ENCODE peak calls at places on chromosomes 6 and 20, in ten cellular contexts. L is NCI-H460; E is smooth muscle cell of the brain vasculature; M is iPS DF 6.9; X is effector memory CD8-positive, alpha-beta T cell; U is ACHN; G is mesenteric fat pad; N is SJSA1; K is SW 1271; O is frontal cortex. J is an unnamed sample.

GRCh38 chr6:31691564-31692108 is 10.8 kb upstream of the LY6G5C start:
- DNase-seq in L (no peak), X (no peak), M (no peak), K (no peak), E (no peak), G (no peak), O (no peak), N (no peak), U (no peak), J (no peak)

GRCh38 chr6:106556368-106556960 is 72.8 kb downstream of the RTN4IP1 start:
- DNase-seq in U (peak), K (peak), E (no peak), X (no peak), N (peak), L (no peak), G (no peak), M (no peak), O (no peak), J (no peak)

GRCh38 chr20:58682656-58683055 is 9.9 kb upstream of the NPEPL1 start:
- DNase-seq in K (no peak), N (no peak), L (peak), M (no peak), X (no peak), O (no peak), G (no peak), U (no peak), E (no peak), J (peak)

GRCh38 chr20:59013959-59014608 is 5.1 kb upstream of the TUBB1 start:
- DNase-seq in X (peak), O (no peak), U (no peak), K (no peak), E (no peak), N (peak), M (no peak), G (peak), L (no peak), J (no peak)

GRCh38 chr6:148501178-148501590 is 158.5 kb downstream of the SASH1 start:
- DNase-seq in K (no peak), U (peak), X (no peak), M (no peak), E (no peak), L (peak), G (no peak), O (no peak), N (peak), J (peak)

GRCh38 chr20:56911946-56912345 is 282.8 kb downstream of the TFAP2C start:
- DNase-seq in N (no peak), E (no peak), L (no peak), O (no peak), K (no peak), U (no peak), G (no peak), X (no peak), M (no peak), J (no peak)

GRCh38 chr20:37354210-37355195 is 8.6 kb downstream of the SRC start:
- DNase-seq in N (no peak), L (no peak), M (no peak), X (no peak), E (no peak), O (no peak), K (no peak), U (no peak), G (no peak), J (no peak)

GRCh38 chr20:36271639-36272546 is 34.2 kb upstream of the DLGAP4 start:
- DNase-seq in N (no peak), O (no peak), G (peak), M (no peak), K (no peak), E (no peak), U (no peak), L (no peak), X (no peak), J (no peak)

GRCh38 chr6:28657367-28657755 is 131.7 kb downstream of the GPX5 start:
- DNase-seq in L (no peak), G (no peak), X (no peak), K (no peak), U (no peak), N (peak), E (no peak), M (no peak), O (no peak), J (no peak)

GRCh38 chr6:72849346-72849745 is 227.5 kb downstream of the KCNQ5 start:
- DNase-seq in K (no peak), N (no peak), O (no peak), U (no peak), G (no peak), E (no peak), X (no peak), M (no peak), L (no peak), J (no peak)

GRCh38 chr6:35311390-35312075 is 13.9 kb downstream of the DEF6 start:
- DNase-seq in O (no peak), U (no peak), M (no peak), G (peak), X (peak), E (no peak), L (no peak), N (no peak), K (no peak), J (no peak)

GRCh38 chr6:83514877-83515466 is 2.6 kb downstream of the PRSS35 start:
- DNase-seq in M (no peak), N (peak), X (peak), G (no peak), L (peak), E (peak), K (peak), O (peak), U (peak), J (peak)

J was measured in AG08395.